ENCODE peak calls at places on chromosomes 4 and X, in seven cellular contexts. O is ACHN, M is adrenal gland, P is skeletal muscle cell, R is activated T-cell treated with anti-CD3 and anti-CD28 coated beads for 1 hour, H is fibroblast of the conjunctiva, Q is sigmoid colon. X is an unnamed sample.

GRCh38 chr4:153345011-153345981 is 808 bp downstream of the MND1 start:
- DNase-seq in O (peak; percentile 59), M (peak; percentile 42), P (no peak), R (peak; percentile 37), H (peak; percentile 44), Q (peak; percentile 66), X (peak; percentile 83)

GRCh38 chrX:106752101-106752678 is 25.7 kb downstream of the RNF128 start:
- DNase-seq in O (no peak), M (no peak), P (no peak), R (no peak), H (no peak), Q (no peak), X (no peak)

GRCh38 chr4:165737309-165737972 is 135.6 kb upstream of the TLL1 start:
- DNase-seq in O (no peak), M (no peak), P (no peak), R (no peak), H (no peak), Q (no peak), X (no peak)

GRCh38 chr4:150821641-150822040 is 193.4 kb downstream of the LRBA start:
- DNase-seq in O (no peak), M (peak; percentile 70), P (no peak), R (no peak), H (no peak), Q (no peak), X (no peak)

GRCh38 chrX:133412246-133412645 is 3.0 kb downstream of the GPC4 start:
- DNase-seq in O (no peak), M (no peak), P (peak; percentile 13), R (no peak), H (peak; percentile 2), Q (no peak), X (peak; percentile 28)

GRCh38 chr4:150591284-150591874 is 9.4 kb downstream of the MAB21L2 start:
- DNase-seq in O (no peak), M (no peak), P (no peak), R (no peak), H (no peak), Q (peak; percentile 74), X (peak; percentile 88)

GRCh38 chr4:118776166-118776954 is 59.6 kb downstream of the SEC24D start:
- DNase-seq in O (no peak), M (no peak), P (peak; percentile 54), R (no peak), H (no peak), Q (no peak), X (no peak)

GRCh38 chrX:96440941-96441340 is 243.7 kb upstream of the DIAPH2 start:
- DNase-seq in O (no peak), M (peak; percentile 23), P (no peak), R (no peak), H (no peak), Q (no peak), X (no peak)

GRCh38 chrX:149504226-149504914 is 736 bp downstream of the IDS start:
- DNase-seq in O (peak; percentile 19), M (no peak), P (no peak), R (peak; percentile 45), H (no peak), Q (no peak), X (peak; percentile 35)

GRCh38 chr4:66736593-66736992 is 808.7 kb downstream of the CENPC start:
- DNase-seq in O (no peak), M (no peak), P (no peak), R (no peak), H (no peak), Q (no peak), X (peak; percentile 29)

GRCh38 chrX:83819304-83819703 is 41.6 kb upstream of the CYLC1 start:
- DNase-seq in O (no peak), M (no peak), P (no peak), R (no peak), H (no peak), Q (no peak), X (no peak)

GRCh38 chr4:27176400-27176799 is 315.8 kb downstream of the STIM2 start:
- DNase-seq in O (peak; percentile 18), M (no peak), P (peak; percentile 33), R (no peak), H (peak; percentile 30), Q (no peak), X (peak; percentile 19)

GRCh38 chrX:128975716-128976115 is 547.6 kb downstream of the SMARCA1 start:
- DNase-seq in O (peak; percentile 6), M (peak; percentile 46), P (no peak), R (no peak), H (no peak), Q (no peak), X (peak; percentile 71)

GRCh38 chr4:149345424-149345823 is 470.2 kb downstream of the IQCM start:
- DNase-seq in O (no peak), M (no peak), P (peak; percentile 22), R (no peak), H (no peak), Q (no peak), X (no peak)

GRCh38 chrX:109911046-109911445 is 91.9 kb upstream of the TMEM164 start:
- DNase-seq in O (peak; percentile 1), M (no peak), P (no peak), R (no peak), H (no peak), Q (no peak), X (no peak)

GRCh38 chrX:130171446-130172126 is at the start of gene RAB33A:
- DNase-seq in O (peak; percentile 11), M (no peak), P (no peak), R (peak; percentile 27), H (no peak), Q (peak; percentile 65), X (peak; percentile 84)